ENCODE peak calls at places on chromosomes 1 and 21, in ten cellular contexts. G is Peyer's patch; N is hepatocyte; S is HCEC 1CT; E is PC-3; D is upper lobe of right lung; X is stimulated activated naive CD4-positive, alpha-beta T cell; I is left cardiac atrium; Z is uterus; U is chondrocyte. Q is an unnamed sample.

GRCh38 chr1:35029756-35030155 is 2.0 kb downstream of the ZMYM6 start:
- DNase-seq in G (no peak), N (no peak), S (no peak), E (no peak), D (no peak), X (no peak), I (no peak), Z (no peak), U (no peak), Q (no peak)

GRCh38 chr21:32278518-32279376 is at the start of gene MIS18A:
- DNase-seq in G (peak), N (peak), S (peak), E (peak), D (peak), X (peak), I (peak), Z (peak), U (peak), Q (peak)

GRCh38 chr21:15422761-15423160 is 307.0 kb upstream of the USP25 start:
- DNase-seq in G (no peak), N (no peak), S (peak), E (peak), D (no peak), X (no peak), I (no peak), Z (no peak), U (no peak), Q (no peak)

GRCh38 chr1:147598631-147599361 is 57.5 kb downstream of the BCL9 start:
- DNase-seq in G (peak), N (peak), S (no peak), E (no peak), D (no peak), X (peak), I (peak), Z (peak), U (peak), Q (peak)

GRCh38 chr1:153946622-153947246 is at the start of gene DENND4B:
- DNase-seq in G (peak), N (peak), S (peak), E (peak), D (peak), X (peak), I (peak), Z (peak), U (peak), Q (peak)

GRCh38 chr1:222555992-222556615 is 8.2 kb upstream of the HHIPL2 start:
- DNase-seq in G (no peak), N (peak), S (peak), E (no peak), D (no peak), X (no peak), I (no peak), Z (no peak), U (no peak), Q (no peak)

GRCh38 chr21:31656199-31657095 is 3.0 kb upstream of the SOD1 start:
- DNase-seq in G (no peak), N (no peak), S (no peak), E (peak), D (no peak), X (no peak), I (no peak), Z (no peak), U (no peak), Q (no peak)

GRCh38 chr1:48051466-48052126 is 54.4 kb upstream of the TRABD2B start:
- DNase-seq in G (no peak), N (no peak), S (no peak), E (no peak), D (no peak), X (no peak), I (no peak), Z (no peak), U (no peak), Q (no peak)

GRCh38 chr1:28110555-28110954 is 22.1 kb upstream of the EYA3 start:
- DNase-seq in G (no peak), N (no peak), S (peak), E (peak), D (no peak), X (no peak), I (no peak), Z (no peak), U (no peak), Q (no peak)

GRCh38 chr1:25106352-25106751 is 126.0 kb downstream of the SYF2 start:
- DNase-seq in G (no peak), N (no peak), S (no peak), E (no peak), D (no peak), X (no peak), I (no peak), Z (no peak), U (no peak), Q (no peak)

GRCh38 chr1:20685099-20685662 is 24.0 kb upstream of the DDOST start:
- DNase-seq in G (no peak), N (no peak), S (no peak), E (no peak), D (peak), X (no peak), I (peak), Z (peak), U (no peak), Q (peak)

GRCh38 chr1:67572594-67573221 is 112.3 kb upstream of the GADD45A start:
- DNase-seq in G (no peak), N (peak), S (no peak), E (peak), D (peak), X (no peak), I (no peak), Z (no peak), U (no peak), Q (peak)

GRCh38 chr1:64969305-64970066 is 3.1 kb upstream of the JAK1 start:
- DNase-seq in G (no peak), N (no peak), S (peak), E (peak), D (no peak), X (no peak), I (no peak), Z (no peak), U (no peak), Q (no peak)

GRCh38 chr1:175427625-175428024 is 235.0 kb upstream of the KIAA0040 start:
- DNase-seq in G (no peak), N (no peak), S (no peak), E (no peak), D (no peak), X (no peak), I (no peak), Z (no peak), U (no peak), Q (no peak)

GRCh38 chr1:180593382-180593781 is 34.6 kb downstream of the OVAAL start:
- DNase-seq in G (no peak), N (no peak), S (no peak), E (no peak), D (no peak), X (no peak), I (no peak), Z (no peak), U (no peak), Q (no peak)

GRCh38 chr1:220044683-220045355 is 1.5 kb downstream of the EPRS1 start:
- DNase-seq in G (no peak), N (no peak), S (no peak), E (no peak), D (no peak), X (no peak), I (no peak), Z (no peak), U (no peak), Q (no peak)

GRCh38 chr1:204465469-204466415 is 28.9 kb downstream of the PIK3C2B start:
- DNase-seq in G (peak), N (no peak), S (no peak), E (no peak), D (no peak), X (no peak), I (peak), Z (no peak), U (peak), Q (peak)

GRCh38 chr1:227273557-227273956 is 44.7 kb downstream of the CDC42BPA start:
- DNase-seq in G (no peak), N (peak), S (no peak), E (peak), D (no peak), X (no peak), I (no peak), Z (no peak), U (no peak), Q (no peak)

GRCh38 chr1:3831689-3832088 is 25.3 kb downstream of the CEP104 start:
- DNase-seq in G (no peak), N (no peak), S (no peak), E (no peak), D (no peak), X (no peak), I (no peak), Z (no peak), U (no peak), Q (no peak)

GRCh38 chr1:50147451-50147850 is 38.7 kb downstream of the ELAVL4 start:
- DNase-seq in G (no peak), N (no peak), S (no peak), E (no peak), D (no peak), X (no peak), I (no peak), Z (no peak), U (no peak), Q (no peak)

GRCh38 chr1:21537932-21538630 is 28.9 kb downstream of the ALPL start:
- DNase-seq in G (no peak), N (no peak), S (no peak), E (no peak), D (peak), X (no peak), I (peak), Z (peak), U (no peak), Q (peak)

GRCh38 chr1:50836117-50836516 is 124.0 kb downstream of the FAF1 start:
- DNase-seq in G (no peak), N (no peak), S (no peak), E (no peak), D (no peak), X (no peak), I (no peak), Z (no peak), U (no peak), Q (no peak)

GRCh38 chr1:194975913-194976312 is 1632.3 kb downstream of the KCNT2 start:
- DNase-seq in G (no peak), N (no peak), S (no peak), E (peak), D (no peak), X (no peak), I (no peak), Z (no peak), U (no peak), Q (no peak)

GRCh38 chr1:73611681-73612080 is 586.3 kb downstream of the LRRIQ3 start:
- DNase-seq in G (no peak), N (no peak), S (peak), E (no peak), D (no peak), X (no peak), I (no peak), Z (no peak), U (no peak), Q (no peak)

GRCh38 chr1:19661721-19662228 is 2.9 kb upstream of the HTR6 start:
- DNase-seq in G (no peak), N (peak), S (no peak), E (peak), D (no peak), X (peak), I (no peak), Z (no peak), U (no peak), Q (no peak)

GRCh38 chr1:51752073-51752948 is 126.2 kb downstream of the NRDC start:
- DNase-seq in G (no peak), N (no peak), S (no peak), E (no peak), D (no peak), X (no peak), I (no peak), Z (no peak), U (no peak), Q (no peak)

GRCh38 chr1:151680391-151680790 is 36.2 kb downstream of the CELF3 start:
- DNase-seq in G (no peak), N (no peak), S (peak), E (peak), D (no peak), X (no peak), I (no peak), Z (no peak), U (no peak), Q (no peak)

GRCh38 chr1:230825061-230825803 is 43.1 kb downstream of the C1orf198 start:
- DNase-seq in G (no peak), N (peak), S (peak), E (peak), D (no peak), X (no peak), I (no peak), Z (no peak), U (no peak), Q (no peak)

GRCh38 chr1:203179328-203180009 is 3.8 kb upstream of the MYBPH start:
- DNase-seq in G (no peak), N (no peak), S (no peak), E (no peak), D (no peak), X (no peak), I (no peak), Z (no peak), U (no peak), Q (no peak)

GRCh38 chr1:33305016-33305415 is 15.9 kb downstream of the A3GALT2 start:
- DNase-seq in G (no peak), N (no peak), S (no peak), E (no peak), D (peak), X (no peak), I (no peak), Z (no peak), U (no peak), Q (no peak)

GRCh38 chr1:56527548-56528302 is 51.6 kb downstream of the PLPP3 start:
- DNase-seq in G (no peak), N (no peak), S (peak), E (no peak), D (no peak), X (no peak), I (no peak), Z (peak), U (no peak), Q (no peak)

GRCh38 chr21:24938592-24938991 is 668.7 kb downstream of the MRPL39 start:
- DNase-seq in G (no peak), N (no peak), S (no peak), E (no peak), D (no peak), X (no peak), I (no peak), Z (no peak), U (no peak), Q (no peak)

GRCh38 chr1:111191496-111191895 is 8.9 kb downstream of the DENND2D start:
- DNase-seq in G (no peak), N (no peak), S (peak), E (no peak), D (no peak), X (no peak), I (no peak), Z (no peak), U (no peak), Q (no peak)